ENCODE peak calls at places on chromosomes 13 and 19, in nine cellular contexts. Z is astrocyte, W is body of pancreas, K is tibial artery, Q is bronchial epithelial cell, M is foreskin fibroblast, I is activated B cell treated with CpG ODN at 0.5 μM for 24 hours, U is sigmoid colon, C is coronary artery. B is an unnamed sample.

GRCh38 chr13:69108486-69108885 is 999.1 kb upstream of the ATXN8OS start:
- DNase-seq in Z (no peak), W (no peak), K (no peak), Q (no peak), M (no peak), I (no peak), U (no peak), C (no peak), B (no peak)

GRCh38 chr19:40745402-40745780 is 4.9 kb downstream of the ACTMAP start:
- DNase-seq in Z (peak; percentile 39), W (no peak), K (no peak), Q (no peak), M (peak; percentile 80), I (no peak), U (no peak), C (no peak), B (no peak)

GRCh38 chr19:4504297-4504701 is 14.0 kb downstream of the PLIN4 start:
- DNase-seq in Z (no peak), W (no peak), K (no peak), Q (no peak), M (no peak), I (no peak), U (peak; percentile 67), C (no peak), B (no peak)

GRCh38 chr13:21123956-21124355 is 52.4 kb downstream of the SKA3 start:
- DNase-seq in Z (no peak), W (no peak), K (no peak), Q (no peak), M (no peak), I (no peak), U (peak; percentile 30), C (no peak), B (no peak)

GRCh38 chr19:6044056-6044805 is 66.1 kb downstream of the RFX2 start:
- DNase-seq in Z (no peak), W (no peak), K (peak; percentile 38), Q (no peak), M (no peak), I (no peak), U (no peak), C (no peak), B (no peak)

GRCh38 chr19:10270616-10271394 is at the start of gene ICAM1:
- DNase-seq in Z (peak; percentile 45), W (peak; percentile 83), K (peak; percentile 90), Q (peak; percentile 34), M (peak; percentile 69), I (peak; percentile 70), U (peak; percentile 93), C (no peak), B (no peak)

GRCh38 chr19:56139847-56140582 is 1.1 kb upstream of the ZNF444 start:
- DNase-seq in Z (no peak), W (no peak), K (no peak), Q (no peak), M (peak; percentile 36), I (no peak), U (no peak), C (no peak), B (no peak)

GRCh38 chr13:25213716-25214115 is 41.6 kb upstream of the AMER2 start:
- DNase-seq in Z (no peak), W (no peak), K (no peak), Q (peak; percentile 75), M (peak; percentile 33), I (no peak), U (no peak), C (peak; percentile 35), B (no peak)

GRCh38 chr19:12965017-12965811 is 4.2 kb upstream of the DAND5 start:
- DNase-seq in Z (no peak), W (peak; percentile 80), K (peak; percentile 88), Q (peak; percentile 52), M (peak; percentile 83), I (peak; percentile 91), U (peak; percentile 88), C (peak; percentile 85), B (no peak)

GRCh38 chr13:110137677-110138008 is 169.3 kb downstream of the COL4A1 start:
- DNase-seq in Z (peak; percentile 37), W (peak; percentile 72), K (no peak), Q (no peak), M (no peak), I (no peak), U (no peak), C (no peak), B (peak; percentile 41)

GRCh38 chr13:40648841-40649240 is 17.6 kb downstream of the FOXO1 start:
- DNase-seq in Z (no peak), W (no peak), K (no peak), Q (peak; percentile 40), M (no peak), I (no peak), U (no peak), C (no peak), B (no peak)

GRCh38 chr13:28531956-28532225 is 37.0 kb upstream of the FLT1 start:
- DNase-seq in Z (no peak), W (no peak), K (no peak), Q (no peak), M (peak; percentile 23), I (no peak), U (no peak), C (no peak), B (no peak)

GRCh38 chr19:43774103-43774939 is 6.5 kb downstream of the KCNN4 start:
- DNase-seq in Z (peak; percentile 53), W (peak; percentile 78), K (peak; percentile 72), Q (peak; percentile 39), M (peak; percentile 89), I (no peak), U (no peak), C (no peak), B (no peak)

GRCh38 chr13:38417727-38418126 is 68.1 kb downstream of the UFM1 start:
- DNase-seq in Z (no peak), W (no peak), K (no peak), Q (peak; percentile 52), M (peak; percentile 59), I (no peak), U (no peak), C (no peak), B (no peak)

GRCh38 chr13:92225861-92226260 is 827.4 kb downstream of the GPC5 start:
- DNase-seq in Z (peak; percentile 33), W (no peak), K (no peak), Q (no peak), M (no peak), I (no peak), U (no peak), C (no peak), B (no peak)

DNA sequence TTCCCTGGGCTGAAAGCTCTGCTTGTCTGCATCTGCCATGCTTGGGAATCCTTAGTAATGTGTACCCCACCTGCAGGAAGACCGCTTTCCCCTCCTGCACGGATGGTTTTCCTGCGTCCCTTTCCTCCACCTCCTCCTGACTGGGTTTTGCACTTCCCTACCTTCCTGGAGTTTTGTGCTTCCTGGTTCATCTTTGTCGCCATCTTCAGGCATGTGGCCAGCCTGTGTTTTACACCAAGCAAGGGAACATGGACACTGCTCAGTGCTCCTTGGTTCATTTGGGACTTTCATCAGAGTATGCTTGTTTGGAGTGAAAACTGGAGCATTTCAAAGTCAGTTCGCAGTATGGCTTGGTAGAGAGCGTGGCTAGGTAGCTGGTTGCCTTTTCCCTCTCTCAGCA is 30.7 kb downstream of the ERICH6B start:
- DNase-seq in Z (no peak), W (no peak), K (no peak), Q (peak; percentile 32), M (no peak), I (no peak), U (no peak), C (no peak), B (no peak)
- TF ChIP-seq CTCF in Z (no peak), W (no peak), K (no peak), Q (peak; percentile 58), M (peak; percentile 7), I (no peak), U (no peak), C (no peak), B (peak; percentile 25)

GRCh38 chr13:51444922-51445321 is 7.9 kb downstream of the INTS6 start:
- DNase-seq in Z (peak; percentile 18), W (no peak), K (no peak), Q (peak; percentile 39), M (peak; percentile 62), I (no peak), U (no peak), C (no peak), B (no peak)
- TF ChIP-seq CTCF in Z (no peak), W (no peak), K (no peak), Q (no peak), M (peak; percentile 28), I (no peak), U (no peak), C (no peak), B (peak; percentile 22)

GRCh38 chr19:58400638-58400915 is 5.1 kb downstream of the RNF225 start:
- DNase-seq in Z (no peak), W (no peak), K (no peak), Q (no peak), M (no peak), I (no peak), U (no peak), C (no peak), B (no peak)

GRCh38 chr19:58401825-58402433 is 6.5 kb downstream of the RNF225 start:
- DNase-seq in Z (no peak), W (no peak), K (no peak), Q (no peak), M (peak; percentile 15), I (no peak), U (peak; percentile 50), C (peak; percentile 72), B (no peak)

GRCh38 chr19:58399903-58400637 is 4.6 kb downstream of the RNF225 start:
- DNase-seq in Z (no peak), W (no peak), K (peak; percentile 51), Q (no peak), M (peak; percentile 51), I (no peak), U (peak; percentile 59), C (no peak), B (no peak)

GRCh38 chr19:58398545-58398944 is 3.1 kb downstream of the RNF225 start:
- DNase-seq in Z (no peak), W (no peak), K (no peak), Q (no peak), M (no peak), I (no peak), U (peak; percentile 46), C (no peak), B (no peak)

GRCh38 chr19:58400916-58401824 is 5.7 kb downstream of the RNF225 start:
- DNase-seq in Z (peak; percentile 96), W (peak; percentile 100), K (peak; percentile 99), Q (peak; percentile 98), M (peak; percentile 100), I (peak; percentile 96), U (peak; percentile 100), C (peak; percentile 99), B (peak; percentile 84)
- TF ChIP-seq CTCF in Z (no peak), W (no peak), K (peak; percentile 9), Q (peak; percentile 16), M (no peak), I (no peak), U (no peak), C (no peak), B (no peak)

DNA sequence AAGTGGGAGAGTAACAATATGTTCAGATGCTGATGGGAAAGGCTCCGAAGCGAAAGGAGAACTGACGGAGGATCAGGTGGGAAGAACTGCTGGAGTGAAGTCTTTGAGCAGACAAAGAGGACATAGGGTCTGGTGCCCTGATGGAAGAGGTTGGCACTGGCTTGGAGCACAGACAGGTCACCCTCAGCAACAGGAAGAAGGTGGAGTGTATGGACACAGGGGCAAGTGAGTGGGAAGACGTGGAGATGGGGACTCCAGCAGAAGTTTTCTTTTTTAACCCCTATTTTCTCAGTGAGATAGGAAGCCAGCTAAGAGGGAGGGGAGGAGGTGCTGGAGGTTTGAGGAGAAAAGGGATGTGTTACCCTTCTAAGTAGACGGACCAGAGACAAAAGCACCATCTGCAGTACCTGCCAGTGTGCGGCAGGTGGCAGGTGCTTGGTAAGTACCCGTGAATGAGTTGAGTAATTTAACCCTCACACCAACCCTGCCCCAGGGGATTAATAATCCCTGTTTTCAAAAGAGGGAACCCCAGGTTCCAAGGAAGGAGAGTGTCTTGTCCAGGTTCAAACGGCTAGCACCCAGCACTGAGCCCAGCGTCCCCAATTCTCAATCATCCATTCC is 11.2 kb downstream of the HAS1 start:
- DNase-seq in Z (no peak), W (peak; percentile 27), K (no peak), Q (peak; percentile 71), M (peak; percentile 43), I (no peak), U (no peak), C (peak; percentile 58), B (no peak)
- TF ChIP-seq CTCF in Z (peak; percentile 16), W (peak; percentile 19), K (peak; percentile 9), Q (peak; percentile 86), M (peak; percentile 44), I (no peak), U (no peak), C (no peak), B (peak; percentile 23)